ENCODE peak calls at places on chromosomes 13 and 19, in seven cellular contexts. L, T, C, Z, B, W and H are unnamed samples.

GRCh38 chr19:4139614-4140236 is 13.7 kb upstream of the CREB3L3 start:
- DNase-seq in L (peak), T (peak), C (peak), Z (peak), B (peak), W (peak), H (peak)

GRCh38 chr13:113969311-113969972 is 4.4 kb downstream of the C13orf46 start:
- DNase-seq in L (no peak), T (no peak), C (no peak), Z (no peak), B (no peak), W (no peak), H (no peak)

GRCh38 chr19:47419037-47419783 is at the start of gene MEIS3:
- DNase-seq in L (no peak), T (no peak), C (peak), Z (no peak), B (peak), W (peak), H (no peak)

GRCh38 chr13:25881946-25882574 is 169.8 kb downstream of the SHISA2 start:
- DNase-seq in L (no peak), T (no peak), C (no peak), Z (no peak), B (peak), W (no peak), H (no peak)

GRCh38 chr13:52779028-52779612 is 39.5 kb upstream of the CNMD start:
- DNase-seq in L (no peak), T (no peak), C (no peak), Z (no peak), B (peak), W (no peak), H (no peak)

GRCh38 chr13:78060966-78061365 is 142.3 kb upstream of the EDNRB start:
- DNase-seq in L (no peak), T (no peak), C (no peak), Z (no peak), B (no peak), W (no peak), H (no peak)

GRCh38 chr19:12546068-12546467 is 5.2 kb downstream of the ZNF564 start:
- DNase-seq in L (no peak), T (no peak), C (no peak), Z (no peak), B (no peak), W (no peak), H (no peak)

GRCh38 chr13:45368571-45368970 is 27.6 kb upstream of the TPT1 start:
- DNase-seq in L (no peak), T (no peak), C (no peak), Z (no peak), B (no peak), W (no peak), H (peak)

GRCh38 chr19:46133101-46133627 is 8.7 kb upstream of the IGFL3 start:
- DNase-seq in L (no peak), T (peak), C (peak), Z (peak), B (no peak), W (no peak), H (peak)

GRCh38 chr19:29260477-29261317 is 47.7 kb upstream of the UQCRFS1 start:
- DNase-seq in L (no peak), T (peak), C (peak), Z (peak), B (peak), W (peak), H (peak)

GRCh38 chr19:32566246-32566830 is 14.7 kb upstream of the PDCD5 start:
- DNase-seq in L (no peak), T (no peak), C (no peak), Z (no peak), B (no peak), W (no peak), H (peak)

GRCh38 chr19:2524840-2525723 is 49.2 kb downstream of the GADD45B start:
- DNase-seq in L (peak), T (no peak), C (no peak), Z (peak), B (no peak), W (no peak), H (peak)

GRCh38 chr19:27794444-27795042 is 1418.4 kb downstream of the UQCRFS1 start:
- DNase-seq in L (no peak), T (no peak), C (peak), Z (peak), B (no peak), W (peak), H (peak)

GRCh38 chr13:27928805-27929753 is 9.3 kb downstream of the PDX1 start:
- DNase-seq in L (no peak), T (no peak), C (peak), Z (no peak), B (no peak), W (no peak), H (no peak)

GRCh38 chr19:46951236-46951986 is 68.2 kb upstream of the NPAS1 start:
- DNase-seq in L (peak), T (no peak), C (no peak), Z (peak), B (no peak), W (no peak), H (peak)

GRCh38 chr19:50328257-50329145 is 676 bp downstream of the KCNC3 start:
- DNase-seq in L (no peak), T (no peak), C (peak), Z (no peak), B (peak), W (peak), H (no peak)

GRCh38 chr13:29578300-29579048 is 17.0 kb downstream of the SLC7A1 start:
- DNase-seq in L (no peak), T (no peak), C (no peak), Z (no peak), B (no peak), W (peak), H (no peak)

GRCh38 chr19:38543807-38544568 is 73.8 kb downstream of the MAP4K1 start:
- DNase-seq in L (peak), T (peak), C (no peak), Z (peak), B (peak), W (peak), H (peak)

GRCh38 chr19:4523306-4524110 is 5.2 kb upstream of the PLIN4 start:
- DNase-seq in L (peak), T (no peak), C (peak), Z (peak), B (peak), W (peak), H (peak)

GRCh38 chr13:94028234-94029145 is 451.0 kb downstream of the DCT start:
- DNase-seq in L (no peak), T (no peak), C (no peak), Z (peak), B (no peak), W (no peak), H (no peak)

GRCh38 chr13:94481966-94482365 is 2.5 kb upstream of the DCT start:
- DNase-seq in L (peak), T (no peak), C (no peak), Z (peak), B (no peak), W (no peak), H (peak)

GRCh38 chr13:42109957-42110356 is 61.5 kb downstream of the DGKH start:
- DNase-seq in L (no peak), T (no peak), C (no peak), Z (no peak), B (no peak), W (no peak), H (no peak)

GRCh38 chr13:44573790-44574465 is 2.2 kb downstream of the TSC22D1 start:
- DNase-seq in L (peak), T (no peak), C (no peak), Z (peak), B (peak), W (peak), H (peak)

GRCh38 chr13:59270327-59270726 is 893.4 kb downstream of the DIAPH3 start:
- DNase-seq in L (no peak), T (no peak), C (no peak), Z (no peak), B (no peak), W (no peak), H (no peak)

GRCh38 chr19:3185482-3186376 is at the start of gene NCLN:
- DNase-seq in L (peak), T (peak), C (peak), Z (peak), B (peak), W (peak), H (peak)

DNA sequence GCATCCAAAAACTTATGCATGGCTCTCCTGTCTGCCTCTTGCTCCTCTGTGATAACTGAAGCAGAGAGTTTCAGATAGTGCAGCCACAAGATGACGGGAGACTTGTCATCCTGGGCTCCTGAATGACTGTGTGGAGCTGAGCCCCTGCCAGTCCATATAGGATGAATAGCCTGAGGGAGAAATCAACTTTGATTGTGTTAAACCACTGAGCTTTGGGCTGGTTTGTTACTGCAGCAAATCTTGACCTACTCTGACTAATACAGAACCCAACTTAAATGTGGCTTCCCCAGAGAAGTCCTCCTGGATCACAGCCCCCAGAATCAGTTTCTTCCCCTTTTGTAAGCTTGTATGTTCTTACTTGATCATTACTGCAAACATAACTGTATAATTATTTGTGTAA is 11.2 kb upstream of the ATG4D start:
- DNase-seq in L (no peak), T (no peak), C (no peak), Z (no peak), B (no peak), W (no peak), H (no peak)
- TF ChIP-seq RFX5 in L (no peak), T (no peak), C (no peak), Z (no peak), B (no peak), W (no peak), H (no peak)

GRCh38 chr13:109989155-109989554 is 202.8 kb upstream of the IRS2 start:
- DNase-seq in L (no peak), T (no peak), C (no peak), Z (no peak), B (no peak), W (no peak), H (peak)
- TF ChIP-seq RFX5 in L (no peak), T (no peak), C (no peak), Z (no peak), B (no peak), W (no peak), H (no peak)

DNA sequence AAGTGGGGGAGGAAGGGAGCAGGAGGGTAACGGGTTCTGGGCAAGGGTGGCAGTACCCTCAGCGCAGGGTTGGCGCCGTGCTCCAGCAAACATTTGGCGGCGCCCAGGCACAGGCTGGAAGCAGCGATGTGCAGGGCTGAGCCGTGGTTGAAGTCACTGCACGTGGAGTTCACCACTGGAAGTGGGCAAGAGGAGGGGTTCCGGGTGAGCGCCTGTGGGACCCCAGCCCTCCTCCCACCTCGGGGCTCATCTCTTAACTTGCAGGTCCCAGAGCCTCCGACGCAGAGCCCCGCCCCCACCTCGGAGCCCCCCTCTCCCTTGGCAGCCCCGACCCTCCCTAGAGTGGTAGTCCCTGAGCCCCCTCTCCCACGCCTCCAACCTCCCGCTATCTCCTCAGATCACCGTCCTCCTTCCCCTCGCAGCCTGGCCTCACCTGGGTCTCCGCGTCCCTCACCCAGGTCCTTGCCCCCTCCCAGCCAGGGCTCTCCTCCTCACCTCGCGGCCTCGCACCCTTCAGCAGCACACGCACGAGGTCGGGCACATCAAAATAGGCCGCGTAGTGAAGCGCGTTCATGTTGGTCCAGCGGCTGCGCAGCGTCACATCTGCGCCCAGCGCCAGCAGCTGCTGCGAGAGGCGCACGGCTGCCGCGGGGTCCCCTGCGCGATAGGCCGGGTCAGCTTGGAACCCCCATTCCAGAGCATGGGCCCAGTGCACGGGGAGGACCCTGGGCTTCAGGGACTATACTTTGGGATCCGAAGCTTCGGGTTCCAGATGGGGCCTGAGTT is 6.4 kb downstream of the CLIP3 start:
- DNase-seq in L (no peak), T (no peak), C (no peak), Z (no peak), B (no peak), W (no peak), H (no peak)
- TF ChIP-seq RFX5 in L (no peak), T (no peak), C (no peak), Z (no peak), B (no peak), W (no peak), H (no peak)

DNA sequence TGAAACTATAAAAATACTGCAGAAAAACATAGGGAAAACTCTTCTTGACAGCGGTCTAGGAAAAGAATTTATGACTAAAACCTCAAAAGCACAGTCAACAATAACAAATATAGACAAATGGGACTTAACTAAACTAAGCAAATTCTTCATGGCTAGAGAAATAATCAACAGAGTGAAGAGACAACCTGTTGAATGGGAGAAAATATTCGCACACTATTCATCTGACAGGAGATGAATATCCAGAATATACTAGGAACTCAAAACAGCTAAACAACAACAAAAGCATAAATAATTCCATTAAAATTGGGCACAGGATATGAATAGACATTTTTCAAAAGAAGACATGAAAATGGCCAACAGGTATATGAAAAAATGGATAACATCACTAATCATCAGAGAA is 303.6 kb upstream of the PRR20A start:
- DNase-seq in L (no peak), T (no peak), C (no peak), Z (no peak), B (no peak), W (no peak), H (no peak)
- TF ChIP-seq RFX5 in L (no peak), T (no peak), C (no peak), Z (no peak), B (no peak), W (no peak), H (no peak)

DNA sequence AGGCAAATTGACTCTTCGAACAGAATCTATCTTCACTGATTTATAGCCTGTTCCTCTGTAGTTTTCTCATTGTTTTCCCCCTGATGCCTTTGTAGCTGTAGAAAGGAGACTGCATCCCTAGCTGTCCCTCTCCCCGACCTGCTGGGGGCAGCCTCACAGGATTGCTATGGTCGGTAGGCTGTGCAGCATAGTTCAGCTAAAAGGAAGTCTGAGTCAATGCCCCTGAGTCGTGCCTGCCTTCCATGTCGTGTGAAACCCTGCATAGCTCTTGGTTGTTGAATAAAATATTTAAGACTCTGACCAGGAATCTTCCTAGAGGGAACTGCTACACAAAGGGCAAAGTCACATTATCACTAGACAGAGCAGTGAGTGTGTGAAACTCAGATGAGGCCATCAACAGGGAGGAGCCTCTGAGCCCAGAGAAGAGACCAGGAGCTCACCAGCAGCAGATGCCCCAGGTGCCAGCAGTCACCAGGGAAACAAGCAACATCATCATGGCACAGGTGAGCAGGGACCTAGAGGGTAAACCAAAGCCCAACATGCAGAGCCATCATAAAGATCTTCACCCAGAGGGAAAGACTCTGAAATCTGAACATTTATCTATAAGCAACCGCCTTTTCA is 108.4 kb upstream of the NBEA start:
- DNase-seq in L (no peak), T (no peak), C (peak), Z (no peak), B (no peak), W (no peak), H (peak)
- TF ChIP-seq RFX5 in L (no peak), T (no peak), C (no peak), Z (no peak), B (no peak), W (no peak), H (no peak)